ENCODE peak calls at places on chromosomes 7 and 10, in four cellular contexts. A is fibroblast of lung, O is adrenal gland, X is kidney. G is an unnamed sample. For H3K4me1, the result is how much of the 10 kb centered on the place peaks cover.

GRCh38 chr7:150451097-150451793 is 815 bp downstream of the GIMAP8 start:
- DNase-seq in A (no peak), O (no peak), X (peak), G (peak)

GRCh38 chr7:143222782-143223181 is 945 bp downstream of the TAS2R40 start:
- DNase-seq in A (no peak), O (no peak), X (no peak), G (no peak)

GRCh38 chr10:43340619-43341018 is 30.8 kb upstream of the FXYD4 start:
- DNase-seq in A (peak), O (peak), X (peak), G (no peak)

GRCh38 chr7:2640858-2641257 is 9.1 kb downstream of the TTYH3 start:
- DNase-seq in A (no peak), O (no peak), X (peak), G (no peak)

GRCh38 chr7:21352540-21353387 is 75.1 kb upstream of the SP4 start:
- DNase-seq in A (no peak), O (no peak), X (no peak), G (no peak)

GRCh38 chr7:22866965-22867364 is 44.3 kb upstream of the TOMM7 start:
- DNase-seq in A (peak), O (no peak), X (no peak), G (no peak)

GRCh38 chr10:112969542-112969941 is 19.5 kb downstream of the TCF7L2 start:
- DNase-seq in A (no peak), O (no peak), X (no peak), G (no peak)

GRCh38 chr10:33155720-33156638 is 178.5 kb downstream of the NRP1 start:
- DNase-seq in A (peak), O (no peak), X (no peak), G (peak)

GRCh38 chr10:77310288-77310687 is 327.3 kb downstream of the KCNMA1 start:
- DNase-seq in A (no peak), O (no peak), X (no peak), G (no peak)

GRCh38 chr7:6273917-6274630 is 1.6 kb upstream of the CYTH3 start:
- DNase-seq in A (no peak), O (no peak), X (no peak), G (no peak)

GRCh38 chr7:8125680-8126444 is 136.1 kb downstream of the ICA1 start:
- DNase-seq in A (no peak), O (no peak), X (peak), G (no peak)

GRCh38 chr10:14487511-14487909 is 156.8 kb upstream of the FRMD4A start:
- DNase-seq in A (peak), O (no peak), X (no peak), G (peak)

GRCh38 chr7:147833549-147833948 is 757.0 kb upstream of the C7orf33 start:
- DNase-seq in A (no peak), O (no peak), X (no peak), G (peak)

GRCh38 chr7:150448789-150449147 is 1.7 kb upstream of the GIMAP8 start:
- DNase-seq in A (peak), O (peak), X (peak), G (peak)

GRCh38 chr7:75881436-75882095 is 2.7 kb downstream of the RHBDD2 start:
- DNase-seq in A (no peak), O (no peak), X (peak), G (no peak)

GRCh38 chr7:145106001-145106400 is 270.1 kb upstream of the TPK1 start:
- DNase-seq in A (no peak), O (no peak), X (no peak), G (peak)

GRCh38 chr10:103417601-103418000 is 21.2 kb downstream of the PDCD11 start:
- DNase-seq in A (no peak), O (no peak), X (no peak), G (no peak)

GRCh38 chr7:135616136-135616535 is 46.2 kb upstream of the STMP1 start:
- DNase-seq in A (no peak), O (no peak), X (no peak), G (no peak)

GRCh38 chr10:60138842-60139241 is 232.5 kb upstream of the CCDC6 start:
- DNase-seq in A (no peak), O (no peak), X (no peak), G (no peak)

GRCh38 chr10:11908536-11908935 is 85.4 kb downstream of the PROSER2 start:
- DNase-seq in A (no peak), O (no peak), X (no peak), G (no peak)

GRCh38 chr7:76507723-76508406 is 2.5 kb upstream of the UPK3B start:
- DNase-seq in A (no peak), O (no peak), X (peak), G (no peak)

GRCh38 chr10:58266003-58266825 is 1.5 kb downstream of the IPMK start:
- DNase-seq in A (peak), O (peak), X (no peak), G (no peak)

GRCh38 chr7:149783386-149784250 is 10.2 kb upstream of the ZNF467 start:
- DNase-seq in A (no peak), O (no peak), X (no peak), G (peak)

GRCh38 chr7:37534893-37535610 is 86.4 kb upstream of the ELMO1 start:
- DNase-seq in A (no peak), O (no peak), X (no peak), G (no peak)

GRCh38 chr7:135427166-135427565 is 82.7 kb downstream of the CNOT4 start:
- DNase-seq in A (no peak), O (no peak), X (no peak), G (no peak)

GRCh38 chr7:112707655-112708054 is 82.5 kb downstream of the TMEM168 start:
- DNase-seq in A (no peak), O (no peak), X (no peak), G (no peak)

GRCh38 chr7:154910977-154911376 is 91.9 kb downstream of the PAXIP1 start:
- DNase-seq in A (no peak), O (no peak), X (peak), G (no peak)

GRCh38 chr10:47152861-47153349 is 147.1 kb upstream of the GDF10 start:
- DNase-seq in A (no peak), O (no peak), X (no peak), G (no peak)

GRCh38 chr10:60208676-60209269 is 180.9 kb downstream of the ANK3 start:
- DNase-seq in A (peak), O (no peak), X (no peak), G (no peak)

GRCh38 chr10:131246775-131247174 is 64.7 kb downstream of the TCERG1L start:
- DNase-seq in A (no peak), O (no peak), X (no peak), G (no peak)

GRCh38 chr7:36985866-36986402 is 261.6 kb upstream of the AOAH start:
- DNase-seq in A (peak), O (no peak), X (no peak), G (no peak)

GRCh38 chr7:52431082-52431815 is 604.2 kb upstream of the POM121L12 start:
- DNase-seq in A (no peak), O (no peak), X (peak), G (no peak)

GRCh38 chr10:35306852-35307251 is 29.5 kb upstream of the CCNY start:
- DNase-seq in A (peak), O (no peak), X (peak), G (no peak)

GRCh38 chr7:151736403-151736909 is 140.5 kb downstream of the PRKAG2 start:
- DNase-seq in A (peak), O (peak), X (peak), G (peak)

GRCh38 chr7:11573128-11573527 is 258.9 kb downstream of the THSD7A start:
- DNase-seq in A (no peak), O (no peak), X (no peak), G (no peak)

GRCh38 chr7:85186521-85187241 is at the start of gene SEMA3D:
- DNase-seq in A (peak), O (peak), X (peak), G (peak)

GRCh38 chr10:30330512-30331168 is 18.4 kb downstream of the MTPAP start:
- DNase-seq in A (peak), O (no peak), X (no peak), G (no peak)

GRCh38 chr10:132411561-132412253 is 14.7 kb downstream of the PWWP2B start:
- DNase-seq in A (peak), O (peak), X (peak), G (peak)

GRCh38 chr7:44175730-44176129 is 13.5 kb downstream of the GCK start:
- DNase-seq in A (no peak), O (no peak), X (no peak), G (peak)

GRCh38 chr7:135414850-135415439 is 95.0 kb downstream of the CNOT4 start:
- DNase-seq in A (peak), O (peak), X (no peak), G (peak)

GRCh38 chr10:80468806-80469421 is 14.8 kb downstream of the TSPAN14 start:
- DNase-seq in A (no peak), O (no peak), X (no peak), G (no peak)

GRCh38 chr10:80470266-80470665 is 16.2 kb downstream of the TSPAN14 start:
- DNase-seq in A (no peak), O (no peak), X (no peak), G (no peak)

GRCh38 chr10:80472234-80473095 is 18.4 kb downstream of the TSPAN14 start:
- DNase-seq in A (peak), O (no peak), X (no peak), G (no peak)

GRCh38 chr10:80471715-80472233 is 17.7 kb downstream of the TSPAN14 start:
- DNase-seq in A (no peak), O (no peak), X (peak), G (no peak)

GRCh38 chr10:80471009-80471408 is 16.9 kb downstream of the TSPAN14 start:
- DNase-seq in A (no peak), O (no peak), X (peak), G (no peak)
- H3K4me1 ChIP-seq in A (under half), O (under half), X (under half), G (half or more)

DNA sequence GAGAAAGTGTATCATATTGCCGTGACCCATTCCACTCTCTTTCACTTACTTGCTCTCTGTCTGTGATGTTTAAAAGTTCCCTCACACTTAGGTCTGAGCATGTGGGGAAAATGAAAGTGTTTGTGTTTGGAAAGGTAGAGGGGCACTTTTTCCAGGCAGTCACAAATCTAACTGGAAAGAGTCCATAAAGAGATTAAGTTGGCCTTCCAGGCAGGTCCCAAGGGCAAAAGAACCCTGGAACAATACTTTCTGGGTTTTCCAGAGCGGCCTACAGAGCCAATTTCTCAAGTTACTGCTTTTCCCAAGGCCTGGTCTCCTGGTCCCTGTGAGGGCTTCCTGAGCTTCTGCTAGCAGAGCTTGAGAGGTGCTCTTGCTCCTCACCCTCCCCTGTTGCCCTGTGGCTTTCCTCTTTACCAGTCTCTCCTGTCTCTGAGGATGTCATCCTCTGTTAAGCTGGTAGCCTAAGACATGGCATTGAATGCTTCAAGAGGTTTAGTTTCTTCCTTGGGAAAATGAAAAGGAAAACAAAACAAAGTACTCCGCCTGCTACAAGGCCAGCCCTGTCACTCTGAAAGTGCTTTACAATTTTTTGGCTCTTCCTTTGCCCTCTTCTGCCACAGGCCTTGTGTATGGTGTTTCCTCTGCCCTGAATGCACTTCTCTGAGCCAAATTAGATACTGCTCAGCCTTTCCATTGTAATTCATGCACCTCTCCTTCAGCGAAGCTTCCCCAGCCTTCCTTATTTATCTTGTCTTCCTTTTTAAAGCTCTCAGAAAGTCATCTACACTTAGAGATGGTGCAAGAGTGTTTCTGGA is 20.1 kb downstream of the TES start:
- DNase-seq in A (no peak), O (no peak), X (no peak), G (no peak)
- H3K4me1 ChIP-seq in A (under half), O (under half), X (under half), G (under half)

GRCh38 chr7:106865130-106866115 is at the start of gene PIK3CG:
- DNase-seq in A (no peak), O (no peak), X (no peak), G (no peak)
- H3K4me1 ChIP-seq in A (under half), O (under half), X (under half), G (under half)

DNA sequence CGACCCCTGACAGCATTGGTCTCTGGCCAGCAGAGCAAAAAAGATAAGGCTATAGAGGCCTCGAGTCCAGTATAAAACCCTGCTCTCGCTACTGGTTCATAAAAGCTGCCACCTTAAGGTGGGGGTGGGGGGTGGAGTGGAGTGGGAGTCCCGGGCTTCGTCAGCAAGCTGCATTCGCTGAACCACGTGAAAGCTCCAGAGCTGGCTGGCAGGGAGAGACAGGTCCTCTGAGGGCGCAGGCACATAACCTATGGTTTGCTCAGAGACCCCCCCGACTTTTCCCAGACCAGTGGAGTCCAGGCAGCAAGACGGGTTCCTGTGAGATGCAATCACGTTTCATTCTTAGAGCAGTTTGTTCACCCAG is 1.4 kb downstream of the KAZALD1 start:
- DNase-seq in A (no peak), O (no peak), X (no peak), G (no peak)
- H3K4me1 ChIP-seq in A (under half), O (under half), X (under half), G (under half)

G was measured in testis.